ENCODE peak calls at places on chromosomes 3 and 15, in four cellular contexts. A is upper lobe of right lung; C is CD8-positive, alpha-beta T cell; U is WTC11. J is an unnamed sample.

GRCh38 chr3:129025691-129026435 is 24.8 kb downstream of the EFCC1 start:
- DNase-seq in A (peak), C (no peak), U (no peak), J (no peak)

GRCh38 chr15:57720861-57721260 is 14.3 kb downstream of the POLR2M start:
- DNase-seq in A (no peak), C (no peak), U (no peak), J (no peak)

GRCh38 chr3:151228291-151229125 is 25.5 kb upstream of the GPR171 start:
- DNase-seq in A (no peak), C (no peak), U (no peak), J (no peak)

GRCh38 chr3:117898722-117899121 is 1135.9 kb downstream of the IGSF11 start:
- DNase-seq in A (no peak), C (no peak), U (no peak), J (no peak)

GRCh38 chr3:145557405-145557804 is 603.6 kb downstream of the PLOD2 start:
- DNase-seq in A (no peak), C (no peak), U (no peak), J (no peak)

GRCh38 chr3:186976802-186977201 is 46.5 kb downstream of the ST6GAL1 start:
- DNase-seq in A (no peak), C (no peak), U (no peak), J (no peak)

GRCh38 chr3:194806991-194807685 is 121.5 kb downstream of the FAM43A start:
- DNase-seq in A (no peak), C (no peak), U (no peak), J (no peak)

GRCh38 chr15:35777016-35777415 is 231.1 kb upstream of the DPH6 start:
- DNase-seq in A (no peak), C (no peak), U (no peak), J (no peak)

GRCh38 chr3:113495035-113495434 is 19.9 kb downstream of the SPICE1 start:
- DNase-seq in A (no peak), C (no peak), U (no peak), J (peak)

GRCh38 chr3:128009952-128010846 is 42.0 kb upstream of the SEC61A1 start:
- DNase-seq in A (no peak), C (no peak), U (no peak), J (no peak)

GRCh38 chr15:62482715-62483429 is 317.8 kb upstream of the C2CD4B start:
- DNase-seq in A (no peak), C (no peak), U (peak), J (no peak)

GRCh38 chr15:33330931-33331330 is 20.2 kb downstream of the RYR3 start:
- DNase-seq in A (no peak), C (no peak), U (no peak), J (no peak)

GRCh38 chr3:49899815-49900214 is 3.9 kb downstream of the MST1R start:
- DNase-seq in A (no peak), C (no peak), U (peak), J (no peak)

GRCh38 chr3:46222435-46223161 is 14.5 kb upstream of the CCR1 start:
- DNase-seq in A (no peak), C (no peak), U (no peak), J (no peak)

GRCh38 chr15:65758242-65758641 is 33.9 kb downstream of the DENND4A start:
- DNase-seq in A (no peak), C (no peak), U (no peak), J (no peak)

GRCh38 chr3:10347648-10348403 is 26.9 kb upstream of the SEC13 start:
- DNase-seq in A (no peak), C (no peak), U (no peak), J (no peak)

GRCh38 chr3:114606336-114606735 is 312.5 kb downstream of the TIGIT start:
- DNase-seq in A (no peak), C (no peak), U (no peak), J (no peak)

GRCh38 chr3:198081421-198081844 is 121.4 kb downstream of the LMLN start:
- DNase-seq in A (no peak), C (no peak), U (peak), J (no peak)

GRCh38 chr15:88335074-88335473 is 78.5 kb upstream of the NTRK3 start:
- DNase-seq in A (no peak), C (no peak), U (no peak), J (no peak)

GRCh38 chr3:126294211-126294801 is 62.9 kb downstream of the KLF15 start:
- DNase-seq in A (no peak), C (no peak), U (no peak), J (no peak)

GRCh38 chr3:176568189-176568588 is 629.1 kb downstream of the TBL1XR1 start:
- DNase-seq in A (no peak), C (no peak), U (no peak), J (no peak)

GRCh38 chr3:149291178-149291577 is 42.3 kb downstream of the TM4SF18 start:
- DNase-seq in A (no peak), C (no peak), U (no peak), J (peak)

GRCh38 chr3:150762662-150763121 is 277 bp downstream of the SIAH2 start:
- DNase-seq in A (no peak), C (no peak), U (no peak), J (no peak)

GRCh38 chr3:27675287-27675686 is 46.8 kb downstream of the EOMES start:
- DNase-seq in A (no peak), C (no peak), U (no peak), J (no peak)

GRCh38 chr3:186060222-186060621 is 48.7 kb downstream of the ETV5 start:
- DNase-seq in A (no peak), C (no peak), U (no peak), J (no peak)

GRCh38 chr3:135456182-135456790 is 509.2 kb upstream of the PPP2R3A start:
- DNase-seq in A (no peak), C (no peak), U (peak), J (no peak)

GRCh38 chr3:10981961-10982360 is 10.6 kb upstream of the SLC6A1 start:
- DNase-seq in A (no peak), C (no peak), U (no peak), J (no peak)

GRCh38 chr15:41466711-41467110 is 27.0 kb upstream of the ITPKA start:
- DNase-seq in A (no peak), C (no peak), U (no peak), J (no peak)

GRCh38 chr3:37329465-37329864 is 155.1 kb upstream of the LRRFIP2 start:
- DNase-seq in A (no peak), C (no peak), U (no peak), J (no peak)

GRCh38 chr15:66848116-66848515 is 146.1 kb downstream of the SMAD6 start:
- DNase-seq in A (no peak), C (no peak), U (no peak), J (no peak)

GRCh38 chr3:44028-44676 is 152.4 kb upstream of the CHL1 start:
- DNase-seq in A (no peak), C (no peak), U (no peak), J (no peak)

GRCh38 chr15:80744411-80744810 is 34.8 kb upstream of the CEMIP start:
- DNase-seq in A (no peak), C (no peak), U (no peak), J (no peak)

GRCh38 chr15:80749589-80749988 is 29.6 kb upstream of the CEMIP start:
- DNase-seq in A (no peak), C (no peak), U (no peak), J (no peak)

GRCh38 chr15:80744826-80745225 is 34.3 kb upstream of the CEMIP start:
- DNase-seq in A (no peak), C (no peak), U (no peak), J (no peak)

GRCh38 chr15:80745888-80746287 is 33.3 kb upstream of the CEMIP start:
- DNase-seq in A (no peak), C (no peak), U (no peak), J (no peak)

GRCh38 chr15:80747317-80748053 is 31.7 kb upstream of the CEMIP start:
- DNase-seq in A (no peak), C (no peak), U (peak), J (no peak)
- TF ChIP-seq CTCF in A (no peak), C (no peak), U (no peak), J (no peak)

GRCh38 chr15:81163961-81164800 is 30.1 kb downstream of the CFAP161 start:
- DNase-seq in A (no peak), C (no peak), U (no peak), J (no peak)
- TF ChIP-seq CTCF in A (no peak), C (no peak), U (no peak), J (no peak)

DNA sequence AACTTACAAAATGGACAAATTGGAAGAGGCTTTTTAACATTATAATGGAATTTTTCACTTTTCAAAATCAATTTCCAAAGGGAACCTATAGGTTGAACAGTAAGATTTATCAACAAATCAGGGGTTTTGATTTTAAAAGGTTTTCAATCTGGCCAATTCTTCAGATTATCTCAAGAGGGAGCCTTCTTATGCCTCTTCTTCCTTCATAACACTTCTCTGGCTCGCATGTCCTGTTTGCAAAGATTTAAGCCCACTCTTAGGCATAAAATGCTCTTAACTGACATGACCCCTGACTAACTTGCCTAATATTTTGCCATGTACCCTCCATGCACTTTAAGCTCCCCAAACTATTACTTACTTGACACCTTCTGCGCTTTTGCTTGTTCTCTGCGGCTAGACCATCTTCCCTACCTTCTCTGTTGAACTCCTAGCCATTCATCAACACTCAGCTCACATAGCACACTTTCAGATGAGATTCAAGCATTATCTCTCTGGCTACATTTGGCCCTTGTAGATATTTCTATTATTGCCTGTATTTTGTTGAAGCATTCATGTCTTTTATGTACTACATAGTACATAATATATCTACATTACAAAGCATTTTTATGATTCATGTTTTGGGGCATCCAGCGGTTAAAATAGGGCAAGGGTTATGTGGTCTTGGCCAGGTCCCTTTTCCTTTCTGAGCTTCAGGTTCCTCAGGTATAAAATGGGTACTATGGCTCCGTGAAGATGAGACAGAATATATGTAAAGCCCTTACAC is 1.0 kb upstream of the ARIH1 start:
- DNase-seq in A (no peak), C (no peak), U (no peak), J (peak)
- TF ChIP-seq CTCF in A (no peak), C (no peak), U (no peak), J (no peak)

GRCh38 chr15:69222002-69222474 is 61.6 kb downstream of the GLCE start:
- DNase-seq in A (no peak), C (no peak), U (no peak), J (peak)

GRCh38 chr15:69226028-69226355 is 65.6 kb downstream of the GLCE start:
- DNase-seq in A (no peak), C (no peak), U (no peak), J (no peak)

GRCh38 chr15:69224383-69224782 is 63.9 kb downstream of the GLCE start:
- DNase-seq in A (peak), C (no peak), U (peak), J (no peak)

GRCh38 chr15:69223083-69223813 is 62.8 kb downstream of the GLCE start:
- DNase-seq in A (no peak), C (no peak), U (no peak), J (no peak)

GRCh38 chr15:69225355-69226027 is 65.1 kb downstream of the GLCE start:
- DNase-seq in A (no peak), C (no peak), U (no peak), J (no peak)
- TF ChIP-seq CTCF in A (peak), C (no peak), U (no peak), J (no peak)

DNA sequence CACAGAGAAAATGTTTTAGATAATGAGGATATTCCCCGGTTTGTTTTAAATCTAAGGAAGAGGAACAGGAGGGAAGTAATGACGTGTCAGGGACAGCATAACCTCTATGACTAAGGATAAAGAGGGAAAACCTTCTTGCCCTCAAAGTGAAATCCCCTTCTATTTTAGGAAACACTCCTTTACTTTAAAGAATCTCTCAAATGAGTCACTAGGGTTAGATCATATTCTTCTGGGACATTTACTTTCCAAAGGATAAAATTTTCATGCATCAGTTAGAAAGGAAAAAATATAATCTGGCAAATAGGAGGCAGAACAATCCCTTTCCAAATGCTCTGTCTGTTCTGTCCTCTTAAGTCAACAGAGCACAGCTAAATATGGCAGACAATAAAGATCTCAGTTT is 43.2 kb upstream of the UBE2E2 start:
- DNase-seq in A (no peak), C (no peak), U (no peak), J (no peak)
- TF ChIP-seq CTCF in A (no peak), C (no peak), U (no peak), J (no peak)

GRCh38 chr3:165070682-165071081 is 7.6 kb downstream of the SI start:
- DNase-seq in A (no peak), C (no peak), U (no peak), J (no peak)
- TF ChIP-seq CTCF in A (no peak), C (no peak), U (no peak), J (no peak)

GRCh38 chr3:160999268-160999667 is 105.9 kb downstream of the B3GALNT1 start:
- DNase-seq in A (no peak), C (no peak), U (no peak), J (no peak)
- TF ChIP-seq CTCF in A (no peak), C (no peak), U (no peak), J (no peak)

GRCh38 chr3:154327871-154328270 is 3.6 kb upstream of the DHX36 start:
- DNase-seq in A (no peak), C (no peak), U (no peak), J (no peak)

GRCh38 chr3:154324919-154325318 is 632 bp upstream of the DHX36 start:
- DNase-seq in A (no peak), C (no peak), U (no peak), J (no peak)

DNA sequence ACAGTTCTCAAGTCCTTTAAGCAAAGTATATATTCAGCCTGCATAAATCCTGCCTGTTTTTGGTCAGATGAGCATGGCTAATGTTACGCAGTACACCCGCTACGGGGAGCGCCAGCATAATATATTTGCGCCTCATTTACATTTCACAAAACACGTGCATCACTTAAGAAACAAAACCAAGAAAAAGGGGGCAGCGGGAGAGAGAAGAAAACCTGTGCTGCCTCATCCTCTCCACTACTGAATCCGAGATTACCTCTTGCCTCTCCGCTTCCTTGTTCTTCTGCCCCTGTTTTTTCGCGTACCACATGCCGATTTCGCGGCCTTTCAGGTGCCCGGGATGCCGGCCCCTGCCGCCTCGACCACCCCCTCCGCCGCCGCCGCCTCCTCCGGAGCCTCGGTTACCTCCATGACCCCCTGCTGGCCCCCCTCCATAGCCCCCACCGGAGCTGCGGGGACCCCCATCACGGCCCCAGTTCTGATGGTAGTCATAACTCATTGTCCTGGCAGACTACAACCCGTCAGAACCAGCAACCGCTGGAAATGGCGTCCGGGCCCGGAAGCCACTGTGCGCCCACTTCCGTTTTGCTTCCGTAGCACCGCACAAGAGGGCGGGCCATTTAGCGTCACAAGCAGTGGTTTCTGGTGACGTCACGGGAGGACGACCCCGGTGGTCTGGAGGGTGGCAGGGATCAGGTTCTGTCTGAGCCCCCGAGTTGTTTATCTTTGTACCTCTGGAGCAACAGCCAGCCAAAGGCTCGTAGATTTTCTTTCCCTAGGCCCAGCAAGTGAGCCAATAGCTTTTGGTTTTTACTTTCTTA is at the start of gene DHX36:
- DNase-seq in A (peak), C (peak), U (peak), J (peak)
- TF ChIP-seq CTCF in A (no peak), C (no peak), U (no peak), J (no peak)